ENCODE peak calls at places on chromosomes 4 and X, in eight cellular contexts. Z is mesenchymal stem cell, A is HCT116, B is right cardiac atrium, V is esophagus squamous epithelium, R is AG04449, H is lower leg skin, P is pancreas. W is an unnamed sample.

GRCh38 chrX:41180194-41180902 is 95.1 kb downstream of the USP9X start:
- DNase-seq in Z (peak; percentile 69), A (peak; percentile 26), B (peak; percentile 66), V (no peak), R (peak; percentile 3), H (no peak), P (peak; percentile 5), W (peak; percentile 17)

GRCh38 chrX:7444967-7445366 is 297.0 kb upstream of the PUDP start:
- DNase-seq in Z (no peak), A (no peak), B (no peak), V (no peak), R (no peak), H (no peak), P (no peak), W (no peak)

GRCh38 chr4:73345399-73345975 is 58.6 kb upstream of the ALB start:
- DNase-seq in Z (no peak), A (no peak), B (no peak), V (no peak), R (no peak), H (no peak), P (no peak), W (no peak)

GRCh38 chr4:79317711-79318110 is 8.2 kb downstream of the NAA11 start:
- DNase-seq in Z (no peak), A (no peak), B (no peak), V (no peak), R (no peak), H (no peak), P (no peak), W (no peak)

GRCh38 chr4:137610960-137611359 is 78.7 kb upstream of the PCDH18 start:
- DNase-seq in Z (peak; percentile 41), A (no peak), B (peak; percentile 26), V (no peak), R (no peak), H (no peak), P (no peak), W (no peak)

GRCh38 chrX:131795442-131796229 is 227.5 kb upstream of the STK26 start:
- DNase-seq in Z (no peak), A (no peak), B (no peak), V (no peak), R (no peak), H (no peak), P (no peak), W (no peak)

GRCh38 chr4:70365479-70365878 is 4.9 kb downstream of the SMR3A start:
- DNase-seq in Z (no peak), A (no peak), B (no peak), V (no peak), R (no peak), H (no peak), P (no peak), W (no peak)

GRCh38 chrX:118973389-118974087 is 880 bp upstream of the LONRF3 start:
- DNase-seq in Z (no peak), A (no peak), B (peak; percentile 52), V (no peak), R (no peak), H (no peak), P (no peak), W (no peak)

GRCh38 chr4:110275871-110276270 is 77.5 kb upstream of the ELOVL6 start:
- DNase-seq in Z (peak; percentile 34), A (no peak), B (no peak), V (no peak), R (peak; percentile 50), H (no peak), P (no peak), W (peak; percentile 5)

GRCh38 chr4:33061727-33062126 is 2341.6 kb downstream of the PCDH7 start:
- DNase-seq in Z (no peak), A (no peak), B (no peak), V (no peak), R (no peak), H (no peak), P (no peak), W (no peak)

GRCh38 chrX:144798972-144799371 is 448.3 kb upstream of the SPANXN1 start:
- DNase-seq in Z (no peak), A (no peak), B (no peak), V (no peak), R (no peak), H (no peak), P (no peak), W (no peak)

GRCh38 chr4:77415689-77416088 is 189.9 kb upstream of the CXCL13 start:
- DNase-seq in Z (no peak), A (no peak), B (no peak), V (no peak), R (no peak), H (no peak), P (no peak), W (no peak)

GRCh38 chrX:78886550-78886949 is 58.6 kb upstream of the P2RY10 start:
- DNase-seq in Z (no peak), A (no peak), B (no peak), V (no peak), R (no peak), H (no peak), P (no peak), W (no peak)

GRCh38 chr4:128060130-128060619 is 937 bp upstream of the LARP1B start:
- DNase-seq in Z (no peak), A (no peak), B (no peak), V (no peak), R (no peak), H (no peak), P (no peak), W (no peak)

GRCh38 chr4:6561173-6561516 is 13.8 kb upstream of the MAN2B2 start:
- DNase-seq in Z (no peak), A (no peak), B (no peak), V (no peak), R (no peak), H (no peak), P (no peak), W (no peak)

GRCh38 chr4:176792348-176793059 is at the start of gene VEGFC:
- DNase-seq in Z (peak; percentile 80), A (no peak), B (peak; percentile 86), V (no peak), R (no peak), H (peak; percentile 32), P (peak; percentile 13), W (no peak)
- H3K4me3 ChIP-seq in Z (peak within 1 kb of the TSS; percentile 94), A (no peak within 1 kb of the TSS), B (peak within 1 kb of the TSS; percentile 95), V (peak within 1 kb of the TSS; percentile 59), R (peak within 1 kb of the TSS; percentile 78), H (peak within 1 kb of the TSS; percentile 42), P (peak within 1 kb of the TSS; percentile 42), W (peak within 1 kb of the TSS; percentile 76)

DNA sequence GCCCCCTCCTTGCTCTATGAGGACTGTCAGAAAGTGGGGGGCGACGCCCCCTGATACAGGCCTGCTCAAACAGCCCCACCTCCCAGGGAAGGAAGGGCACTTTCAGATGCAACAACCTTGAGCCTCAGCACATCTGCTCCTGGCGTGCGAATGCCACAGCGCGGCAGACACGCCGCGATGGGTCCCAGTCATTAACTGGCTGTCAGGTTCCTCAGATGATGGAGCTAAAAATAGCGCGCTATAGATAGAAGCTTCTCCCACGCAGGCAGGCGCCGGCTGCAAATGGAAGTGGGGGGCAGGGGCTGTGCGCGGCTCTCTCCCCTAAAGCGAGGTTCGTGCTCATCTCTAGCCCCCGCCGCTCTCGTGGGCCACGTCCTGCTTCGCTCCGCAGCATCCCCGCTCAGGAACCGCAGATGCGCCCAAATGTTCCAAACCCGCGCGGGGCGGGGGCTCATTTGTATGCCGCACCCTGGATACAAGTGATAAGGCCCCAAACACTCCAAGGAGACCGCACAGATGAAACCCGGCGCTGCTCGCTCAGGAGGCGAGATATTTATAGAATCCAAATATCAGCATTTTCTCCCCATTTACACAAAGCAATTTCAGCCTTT is 57.7 kb upstream of the LGI2 start:
- DNase-seq in Z (no peak), A (no peak), B (peak; percentile 79), V (no peak), R (no peak), H (no peak), P (no peak), W (no peak)
- H3K4me3 ChIP-seq in Z (peak overlapping the region; percentile 65), A (no peak overlapping the region), B (peak overlapping the region; percentile 30), V (no peak overlapping the region), R (peak overlapping the region; percentile 39), H (no peak overlapping the region), P (no peak overlapping the region), W (peak overlapping the region; percentile 33)

DNA sequence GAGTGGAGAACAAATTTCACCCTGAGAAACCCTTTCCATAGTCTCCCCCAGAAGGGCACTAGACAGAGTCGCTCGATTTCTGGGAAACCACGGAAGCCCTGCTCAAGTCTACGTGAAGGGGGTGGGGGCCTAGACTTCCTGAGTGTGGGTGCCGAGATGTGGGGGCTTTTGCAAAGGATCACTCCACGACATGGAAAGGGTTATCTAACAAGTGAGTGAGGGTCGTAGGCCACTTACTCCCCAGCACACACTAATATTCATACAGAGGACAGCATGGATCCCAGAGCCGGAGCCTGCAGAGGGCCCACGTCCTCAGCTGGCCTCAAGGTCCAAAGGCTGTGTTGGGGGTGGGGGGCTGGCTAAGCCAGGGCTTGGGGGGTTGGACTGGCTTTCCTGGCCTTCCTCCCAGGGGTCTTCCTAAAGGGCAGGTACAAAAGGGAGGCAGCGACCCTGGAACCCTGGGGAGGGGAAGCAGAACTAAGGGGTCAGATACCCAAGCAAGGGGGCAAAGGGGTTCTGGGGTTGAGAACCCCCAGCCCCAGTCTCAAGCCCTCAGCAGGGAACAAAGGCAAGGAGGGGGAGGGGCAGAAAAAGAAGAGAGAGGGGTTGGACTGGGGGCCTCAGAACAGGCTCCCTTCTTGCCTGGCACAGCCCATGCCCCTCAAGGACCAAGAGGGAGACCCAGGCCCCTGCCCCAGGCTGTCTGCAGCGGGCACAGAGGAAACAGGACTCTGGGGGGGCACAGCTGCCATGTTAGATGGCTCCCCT is 1.6 kb downstream of the HMX1 start:
- DNase-seq in Z (no peak), A (no peak), B (peak; percentile 8), V (no peak), R (no peak), H (no peak), P (no peak), W (no peak)
- H3K4me3 ChIP-seq in Z (no peak overlapping the region), A (no peak overlapping the region), B (no peak overlapping the region), V (no peak overlapping the region), R (no peak overlapping the region), H (no peak overlapping the region), P (no peak overlapping the region), W (no peak overlapping the region)

GRCh38 chr4:16897991-16898827 is at the start of gene LDB2:
- DNase-seq in Z (peak; percentile 96), A (no peak), B (peak; percentile 91), V (no peak), R (peak; percentile 58), H (peak; percentile 29), P (peak; percentile 45), W (peak; percentile 83)
- H3K4me3 ChIP-seq in Z (peak within 1 kb of the TSS; percentile 93), A (no peak within 1 kb of the TSS), B (peak within 1 kb of the TSS; percentile 73), V (peak within 1 kb of the TSS; percentile 17), R (peak within 1 kb of the TSS; percentile 71), H (peak within 1 kb of the TSS; percentile 20), P (peak within 1 kb of the TSS; percentile 8), W (peak within 1 kb of the TSS; percentile 67)

GRCh38 chrX:154135458-154136229 is 8.4 kb upstream of the OPN1LW start:
- DNase-seq in Z (no peak), A (no peak), B (no peak), V (no peak), R (no peak), H (no peak), P (no peak), W (no peak)
- H3K4me3 ChIP-seq in Z (no peak overlapping the region), A (no peak overlapping the region), B (no peak overlapping the region), V (no peak overlapping the region), R (no peak overlapping the region), H (no peak overlapping the region), P (no peak overlapping the region), W (no peak overlapping the region)

W was measured in AG09309.